ENCODE peak calls at places on chromosome 10, in seven cellular contexts. M is breast epithelium, T is fibroblast of lung, W is choroid plexus epithelial cell, R is uterus, Q is PC-9, E is psoas muscle. U is an unnamed sample.
A peak's percentile ranks its signal among the peaks of the same experiment; 100 is the strongest.

GRCh38 chr10:124589491-124590006 is 127.9 kb downstream of the LHPP start:
- DNase-seq in R (no peak), W (no peak), Q (no peak), E (peak; percentile 50), M (no peak), T (peak; percentile 32), U (no peak)

GRCh38 chr10:110413903-110414562 is 83.7 kb upstream of the DUSP5 start:
- DNase-seq in M (no peak), R (no peak), E (no peak), W (peak; percentile 67), Q (no peak), T (peak; percentile 47), U (no peak)

GRCh38 chr10:15374156-15374555 is 3.1 kb upstream of the FAM171A1 start:
- DNase-seq in W (no peak), Q (no peak), R (no peak), E (no peak), T (no peak), M (no peak), U (no peak)

GRCh38 chr10:23540401-23540800 is 101.5 kb downstream of the OTUD1 start:
- DNase-seq in W (no peak), E (no peak), Q (no peak), R (no peak), T (no peak), M (no peak), U (no peak)

GRCh38 chr10:22618081-22618785 is 96.1 kb downstream of the PIP4K2A start:
- DNase-seq in Q (peak; percentile 42), E (no peak), W (peak; percentile 36), R (no peak), T (peak; percentile 85), M (no peak), U (no peak)

GRCh38 chr10:88389456-88389855 is 193.7 kb downstream of the RNLS start:
- DNase-seq in T (peak; percentile 45), R (peak; percentile 20), M (no peak), Q (no peak), E (no peak), W (peak; percentile 84), U (peak; percentile 86)

GRCh38 chr10:74150151-74151056 is at the start of gene AP3M1:
- DNase-seq in M (peak; percentile 77), T (no peak), R (peak; percentile 79), E (peak; percentile 93), W (no peak), Q (peak; percentile 76), U (no peak)

GRCh38 chr10:2477154-2477553 is 590.2 kb upstream of the PFKP start:
- DNase-seq in T (no peak), M (no peak), R (no peak), E (no peak), W (no peak), Q (no peak), U (no peak)

GRCh38 chr10:59090804-59091203 is 85.6 kb upstream of the PHYHIPL start:
- DNase-seq in W (no peak), Q (no peak), M (no peak), T (no peak), E (no peak), R (no peak), U (no peak)

GRCh38 chr10:55820071-55820470 is 541.0 kb downstream of the ZWINT start:
- DNase-seq in Q (no peak), E (no peak), T (no peak), M (no peak), R (no peak), W (no peak), U (no peak)

GRCh38 chr10:47291682-47292081 is 8.3 kb upstream of the GDF10 start:
- DNase-seq in Q (no peak), M (no peak), E (no peak), W (no peak), R (no peak), T (no peak), U (no peak)

GRCh38 chr10:69640196-69640980 is 10.3 kb downstream of the FAM241B start:
- DNase-seq in W (peak; percentile 46), E (no peak), M (no peak), R (no peak), T (no peak), Q (no peak), U (no peak)

GRCh38 chr10:31999836-32000235 is 56.4 kb downstream of the KIF5B start:
- DNase-seq in M (no peak), R (no peak), W (no peak), Q (no peak), E (no peak), T (no peak), U (no peak)

GRCh38 chr10:125770844-125771243 is 4.8 kb downstream of the MMP21 start:
- DNase-seq in E (no peak), R (no peak), Q (no peak), W (no peak), T (no peak), M (no peak), U (no peak)

GRCh38 chr10:59582058-59582457 is 127.6 kb downstream of the SLC16A9 start:
- DNase-seq in M (no peak), T (no peak), Q (no peak), W (no peak), R (no peak), E (no peak), U (no peak)

GRCh38 chr10:13453896-13454295 is 74.9 kb downstream of the BEND7 start:
- DNase-seq in Q (no peak), R (no peak), T (no peak), W (peak; percentile 33), E (no peak), M (no peak), U (no peak)

GRCh38 chr10:117578999-117579590 is 36.5 kb downstream of the EMX2 start:
- DNase-seq in E (no peak), T (no peak), R (no peak), Q (no peak), M (no peak), W (no peak), U (no peak)

GRCh38 chr10:75544381-75544780 is 113.0 kb downstream of the LRMDA start:
- DNase-seq in T (peak; percentile 24), W (peak; percentile 4), M (no peak), Q (no peak), E (no peak), R (no peak), U (no peak)

GRCh38 chr10:18786458-18786857 is 127.2 kb downstream of the ARL5B start:
- DNase-seq in E (no peak), R (no peak), W (peak; percentile 2), T (no peak), M (no peak), Q (no peak), U (no peak)

GRCh38 chr10:114380060-114380459 is 24.2 kb downstream of the AFAP1L2 start:
- DNase-seq in E (no peak), T (no peak), W (no peak), Q (no peak), M (no peak), R (no peak), U (no peak)

GRCh38 chr10:43252166-43252784 is 14.6 kb downstream of the RASGEF1A start:
- DNase-seq in M (peak; percentile 38), Q (no peak), W (no peak), T (no peak), E (peak; percentile 27), R (no peak), U (no peak)

GRCh38 chr10:11713186-11713743 is 28.9 kb upstream of the ECHDC3 start:
- DNase-seq in E (no peak), Q (no peak), R (peak; percentile 37), M (no peak), W (peak; percentile 65), T (peak; percentile 82), U (no peak)

GRCh38 chr10:28127881-28128280 is 129.0 kb upstream of the ODAD2 start:
- DNase-seq in R (no peak), W (peak; percentile 13), M (no peak), T (peak; percentile 54), Q (no peak), E (no peak), U (peak; percentile 22)

GRCh38 chr10:109343293-109343692 is 580.0 kb downstream of the XPNPEP1 start:
- DNase-seq in T (peak; percentile 91), M (no peak), E (no peak), W (no peak), R (no peak), Q (peak; percentile 34), U (peak; percentile 28)

GRCh38 chr10:63544418-63544817 is 23.2 kb downstream of the REEP3 start:
- DNase-seq in M (no peak), T (no peak), W (no peak), R (no peak), Q (no peak), E (no peak), U (no peak)
- TF ChIP-seq CTCF in M (no peak), T (no peak), W (no peak), R (no peak), Q (no peak), E (no peak), U (no peak)

GRCh38 chr10:131907679-131908078 is 6.9 kb downstream of the PPP2R2D start:
- DNase-seq in T (no peak), E (no peak), Q (no peak), R (no peak), W (no peak), M (no peak), U (no peak)

GRCh38 chr10:131905603-131906268 is 4.9 kb downstream of the PPP2R2D start:
- DNase-seq in T (no peak), M (no peak), W (no peak), Q (no peak), R (no peak), E (no peak), U (no peak)

GRCh38 chr10:131906269-131906639 is 5.4 kb downstream of the PPP2R2D start:
- DNase-seq in M (no peak), W (no peak), T (no peak), R (no peak), Q (no peak), E (no peak), U (no peak)

GRCh38 chr10:131902691-131903090 is 1.9 kb downstream of the PPP2R2D start:
- DNase-seq in Q (no peak), M (no peak), T (no peak), E (no peak), R (no peak), W (no peak), U (no peak)

GRCh38 chr10:131905279-131905595 is 4.4 kb downstream of the PPP2R2D start:
- DNase-seq in Q (no peak), T (no peak), M (no peak), R (no peak), E (no peak), W (peak; percentile 48), U (no peak)
- H3K4me3 ChIP-seq in Q (no peak overlapping the region), T (no peak overlapping the region), M (peak overlapping the region; percentile 10), R (no peak overlapping the region), E (no peak overlapping the region), W (no peak overlapping the region), U (no peak overlapping the region)

GRCh38 chr10:57049096-57049495 is 688.0 kb upstream of the ZWINT start:
- DNase-seq in E (no peak), Q (no peak), W (no peak), R (no peak), M (no peak), T (no peak), U (no peak)
- TF ChIP-seq CTCF in E (no peak), Q (no peak), W (no peak), R (no peak), M (no peak), T (no peak), U (no peak)

DNA sequence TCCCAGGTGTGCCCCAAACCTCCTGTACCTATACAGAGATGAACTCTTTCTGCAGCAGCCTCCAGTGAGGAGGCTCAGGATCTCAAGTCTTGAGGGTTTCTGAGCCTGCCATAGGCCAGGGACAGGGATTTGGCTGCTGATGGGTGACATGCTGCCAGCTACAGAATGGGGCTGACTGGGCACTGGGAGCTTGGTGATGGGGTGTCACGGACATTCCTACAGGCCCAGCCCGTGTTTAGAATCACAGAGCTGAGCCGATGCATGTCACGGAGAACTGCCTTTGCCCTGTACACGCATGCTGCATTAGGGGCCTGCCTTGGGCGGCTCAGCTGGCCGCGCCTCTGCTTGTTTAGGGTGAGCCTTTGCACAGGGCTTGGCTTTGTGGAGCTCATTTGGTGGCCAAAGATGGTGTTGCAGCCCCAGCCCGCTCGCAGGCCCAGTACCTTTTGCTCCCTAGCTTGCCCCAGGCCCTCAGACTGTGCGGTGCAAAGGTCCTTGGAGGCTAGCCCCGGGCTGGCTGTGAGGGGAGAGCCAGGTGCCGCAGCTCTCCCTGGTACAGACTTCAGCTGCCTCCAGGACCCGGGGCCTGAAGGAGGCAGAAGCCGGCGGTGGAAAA is 108.4 kb upstream of the BTBD16 start:
- DNase-seq in E (no peak), T (peak; percentile 23), M (no peak), W (no peak), Q (no peak), R (no peak), U (no peak)
- H3K4me3 ChIP-seq in E (peak overlapping the region; percentile 50), T (peak overlapping the region; percentile 34), M (peak overlapping the region; percentile 77), W (peak overlapping the region; percentile 60), Q (no peak overlapping the region), R (peak overlapping the region; percentile 40), U (peak overlapping the region; percentile 52)

U was measured in foreskin fibroblast.